ENCODE peak calls at places on chromosomes 4 and X, in five cellular contexts. M is HT1080, O is progenitor cell of endocrine pancreas, R is GM06990, U is T-cell. W is an unnamed sample.

GRCh38 chr4:77699731-77700210 is 94.2 kb downstream of the CXCL13 start:
- DNase-seq in M (peak; percentile 83), R (no peak), O (no peak), U (no peak), W (peak; percentile 84)

GRCh38 chr4:89539797-89540711 is 232.5 kb upstream of the GPRIN3 start:
- DNase-seq in U (no peak), R (no peak), M (peak; percentile 42), O (no peak), W (peak; percentile 36)

GRCh38 chr4:113806850-113807249 is 45.3 kb upstream of the CAMK2D start:
- DNase-seq in M (no peak), U (no peak), R (no peak), O (no peak), W (no peak)

GRCh38 chrX:43225626-43226328 is 430.3 kb upstream of the MAOA start:
- DNase-seq in M (no peak), R (no peak), U (no peak), O (no peak), W (no peak)

GRCh38 chrX:46268429-46268828 is 276.8 kb downstream of the ZNF674 start:
- DNase-seq in M (peak; percentile 78), U (no peak), O (no peak), R (no peak), W (peak; percentile 61)

GRCh38 chr4:10077492-10078335 is 38.9 kb downstream of the WDR1 start:
- DNase-seq in O (no peak), R (no peak), M (peak; percentile 48), U (no peak), W (peak; percentile 41)

GRCh38 chr4:25608644-25609043 is 47.0 kb upstream of the SLC34A2 start:
- DNase-seq in O (no peak), U (no peak), R (no peak), M (no peak), W (no peak)

GRCh38 chrX:68829594-68830485 is 1.0 kb downstream of the EFNB1 start:
- DNase-seq in U (no peak), O (no peak), M (no peak), R (peak; percentile 24), W (peak; percentile 43)

GRCh38 chrX:76202471-76202870 is 29.6 kb downstream of the PBDC1 start:
- DNase-seq in M (no peak), O (no peak), R (no peak), U (no peak), W (no peak)

GRCh38 chrX:151174581-151175282 is 1.7 kb upstream of the GPR50 start:
- DNase-seq in M (no peak), R (no peak), O (no peak), U (no peak), W (no peak)

GRCh38 chr4:110742148-110742547 is 119.3 kb upstream of the PITX2 start:
- DNase-seq in U (no peak), M (peak; percentile 65), O (no peak), R (no peak), W (peak; percentile 40)

GRCh38 chr4:99893029-99893428 is 1.2 kb downstream of the LAMTOR3 start:
- DNase-seq in R (no peak), O (no peak), U (no peak), M (no peak), W (no peak)

GRCh38 chr4:173167793-173168395 is 717 bp upstream of the GALNT7 start:
- DNase-seq in O (peak; percentile 28), M (peak; percentile 74), U (no peak), R (no peak), W (peak; percentile 57)

GRCh38 chrX:39974228-39974627 is 123.5 kb downstream of the BCOR start:
- DNase-seq in U (no peak), O (no peak), R (no peak), M (no peak), W (no peak)

GRCh38 chr4:8932884-8933283 is 61.2 kb upstream of the HMX1 start:
- DNase-seq in M (no peak), R (no peak), U (no peak), O (no peak), W (no peak)

GRCh38 chr4:170090667-170091052 is 904 bp upstream of the AADAT start:
- DNase-seq in M (peak; percentile 34), O (no peak), R (no peak), U (no peak), W (peak; percentile 43)

GRCh38 chr4:80125252-80126177 is 52.5 kb upstream of the ANTXR2 start:
- DNase-seq in R (no peak), M (peak; percentile 66), O (no peak), U (no peak), W (peak; percentile 74)

GRCh38 chr4:110970642-110971041 is 347.8 kb upstream of the PITX2 start:
- DNase-seq in U (no peak), M (peak; percentile 62), O (peak; percentile 29), R (no peak), W (peak; percentile 72)

GRCh38 chr4:48588230-48588943 is 98.3 kb downstream of the ZAR1 start:
- DNase-seq in O (no peak), R (no peak), M (no peak), U (no peak), W (no peak)

W was measured in ELR.